ENCODE peak calls at places on chromosomes 12 and 14, in seven cellular contexts. One of them, this sample, is unnamed.

GRCh38 chr14:50272498-50272897 is 39.5 kb downstream of the L2HGDH start:
- DNase-seq in T-helper 2 cell: no peak
- DNase-seq in PC-3: peak; percentile 7
- DNase-seq in neuronal stem cell: no peak
- DNase-seq in kidney tubule cell: peak; percentile 2
- DNase-seq in CD8-positive, alpha-beta memory T cell: no peak
- DNase-seq in stimulated activated CD4-positive, alpha-beta T cell treated with anti-CD3 and anti-CD28 coated beads, Interleukin-1b, Interleukin-23, amount 100 ng/mL, for 24 hours: no peak
- DNase-seq in this sample: no peak

GRCh38 chr14:74290415-74290814 is 12.3 kb downstream of the ABCD4 start:
- DNase-seq in T-helper 2 cell: no peak
- DNase-seq in PC-3: peak; percentile 51
- DNase-seq in neuronal stem cell: no peak
- DNase-seq in kidney tubule cell: peak; percentile 22
- DNase-seq in CD8-positive, alpha-beta memory T cell: no peak
- DNase-seq in stimulated activated CD4-positive, alpha-beta T cell treated with anti-CD3 and anti-CD28 coated beads, Interleukin-1b, Interleukin-23, amount 100 ng/mL, for 24 hours: no peak
- DNase-seq in this sample: no peak

GRCh38 chr14:73458219-73458976 is at the start of gene NUMB:
- DNase-seq in T-helper 2 cell: peak; percentile 79
- DNase-seq in PC-3: peak; percentile 100
- DNase-seq in neuronal stem cell: peak; percentile 100
- DNase-seq in kidney tubule cell: peak; percentile 100
- DNase-seq in CD8-positive, alpha-beta memory T cell: peak; percentile 98
- DNase-seq in stimulated activated CD4-positive, alpha-beta T cell treated with anti-CD3 and anti-CD28 coated beads, Interleukin-1b, Interleukin-23, amount 100 ng/mL, for 24 hours: peak; percentile 90
- DNase-seq in this sample: peak; percentile 84

GRCh38 chr12:9793774-9794395 is 33.2 kb upstream of the CD69 start:
- DNase-seq in T-helper 2 cell: no peak
- DNase-seq in PC-3: no peak
- DNase-seq in neuronal stem cell: no peak
- DNase-seq in kidney tubule cell: no peak
- DNase-seq in CD8-positive, alpha-beta memory T cell: no peak
- DNase-seq in stimulated activated CD4-positive, alpha-beta T cell treated with anti-CD3 and anti-CD28 coated beads, Interleukin-1b, Interleukin-23, amount 100 ng/mL, for 24 hours: no peak
- DNase-seq in this sample: no peak

GRCh38 chr14:93759781-93760307 is 28.4 kb downstream of the PRIMA1 start:
- DNase-seq in T-helper 2 cell: no peak
- DNase-seq in PC-3: no peak
- DNase-seq in neuronal stem cell: no peak
- DNase-seq in kidney tubule cell: no peak
- DNase-seq in CD8-positive, alpha-beta memory T cell: no peak
- DNase-seq in stimulated activated CD4-positive, alpha-beta T cell treated with anti-CD3 and anti-CD28 coated beads, Interleukin-1b, Interleukin-23, amount 100 ng/mL, for 24 hours: no peak
- DNase-seq in this sample: no peak

GRCh38 chr12:1927751-1928351 is 9.4 kb upstream of the CACNA2D4 start:
- DNase-seq in T-helper 2 cell: no peak
- DNase-seq in PC-3: no peak
- DNase-seq in neuronal stem cell: no peak
- DNase-seq in kidney tubule cell: no peak
- DNase-seq in CD8-positive, alpha-beta memory T cell: no peak
- DNase-seq in stimulated activated CD4-positive, alpha-beta T cell treated with anti-CD3 and anti-CD28 coated beads, Interleukin-1b, Interleukin-23, amount 100 ng/mL, for 24 hours: no peak
- DNase-seq in this sample: no peak

GRCh38 chr14:71527807-71528206 is 404.4 kb upstream of the RGS6 start:
- DNase-seq in T-helper 2 cell: no peak
- DNase-seq in PC-3: no peak
- DNase-seq in neuronal stem cell: no peak
- DNase-seq in kidney tubule cell: no peak
- DNase-seq in CD8-positive, alpha-beta memory T cell: no peak
- DNase-seq in stimulated activated CD4-positive, alpha-beta T cell treated with anti-CD3 and anti-CD28 coated beads, Interleukin-1b, Interleukin-23, amount 100 ng/mL, for 24 hours: no peak
- DNase-seq in this sample: no peak

GRCh38 chr14:34324363-34324795 is 137.7 kb downstream of the SPTSSA start:
- DNase-seq in T-helper 2 cell: no peak
- DNase-seq in PC-3: peak; percentile 67
- DNase-seq in neuronal stem cell: peak; percentile 56
- DNase-seq in kidney tubule cell: peak; percentile 46
- DNase-seq in CD8-positive, alpha-beta memory T cell: peak; percentile 3
- DNase-seq in stimulated activated CD4-positive, alpha-beta T cell treated with anti-CD3 and anti-CD28 coated beads, Interleukin-1b, Interleukin-23, amount 100 ng/mL, for 24 hours: no peak
- DNase-seq in this sample: no peak

GRCh38 chr14:101216725-101217463 is 313.4 kb upstream of the RTL1 start:
- DNase-seq in T-helper 2 cell: no peak
- DNase-seq in PC-3: no peak
- DNase-seq in neuronal stem cell: no peak
- DNase-seq in kidney tubule cell: no peak
- DNase-seq in CD8-positive, alpha-beta memory T cell: no peak
- DNase-seq in stimulated activated CD4-positive, alpha-beta T cell treated with anti-CD3 and anti-CD28 coated beads, Interleukin-1b, Interleukin-23, amount 100 ng/mL, for 24 hours: no peak
- DNase-seq in this sample: no peak

GRCh38 chr14:59221558-59221957 is 33.1 kb downstream of the DAAM1 start:
- DNase-seq in T-helper 2 cell: no peak
- DNase-seq in PC-3: no peak
- DNase-seq in neuronal stem cell: no peak
- DNase-seq in kidney tubule cell: peak; percentile 51
- DNase-seq in CD8-positive, alpha-beta memory T cell: no peak
- DNase-seq in stimulated activated CD4-positive, alpha-beta T cell treated with anti-CD3 and anti-CD28 coated beads, Interleukin-1b, Interleukin-23, amount 100 ng/mL, for 24 hours: no peak
- DNase-seq in this sample: no peak

GRCh38 chr12:54723653-54724256 is 75.6 kb upstream of the DCD start:
- DNase-seq in T-helper 2 cell: no peak
- DNase-seq in PC-3: peak; percentile 61
- DNase-seq in neuronal stem cell: no peak
- DNase-seq in kidney tubule cell: peak; percentile 31
- DNase-seq in CD8-positive, alpha-beta memory T cell: peak; percentile 26
- DNase-seq in stimulated activated CD4-positive, alpha-beta T cell treated with anti-CD3 and anti-CD28 coated beads, Interleukin-1b, Interleukin-23, amount 100 ng/mL, for 24 hours: peak; percentile 20
- DNase-seq in this sample: no peak

GRCh38 chr12:14424545-14424944 is 59.1 kb downstream of the ATF7IP start:
- DNase-seq in T-helper 2 cell: no peak
- DNase-seq in PC-3: no peak
- DNase-seq in neuronal stem cell: no peak
- DNase-seq in kidney tubule cell: no peak
- DNase-seq in CD8-positive, alpha-beta memory T cell: no peak
- DNase-seq in stimulated activated CD4-positive, alpha-beta T cell treated with anti-CD3 and anti-CD28 coated beads, Interleukin-1b, Interleukin-23, amount 100 ng/mL, for 24 hours: no peak
- DNase-seq in this sample: no peak

This sample was measured in T-helper 17 cell.